ENCODE peak calls at places on chromosomes 13 and 19, in nine cellular contexts. Q is CD4-positive, alpha-beta memory T cell; O is keratinocyte; P is lower lobe of right lung; E is ascending aorta; G is osteoblast; X is CD8-positive, alpha-beta memory T cell; U is colonic mucosa; N is left ventricle myocardium inferior. J is an unnamed sample.

GRCh38 chr19:18809149-18809978 is 18.3 kb upstream of the COMP start:
- DNase-seq in Q (no peak), O (no peak), P (no peak), E (peak; percentile 91), G (peak; percentile 91), X (no peak), U (peak; percentile 38), N (peak; percentile 56), J (peak; percentile 69)

GRCh38 chr13:24617394-24618218 is 62.6 kb upstream of the ATP12A start:
- DNase-seq in Q (no peak), O (no peak), P (no peak), E (no peak), G (no peak), X (no peak), U (no peak), N (no peak), J (no peak)

GRCh38 chr19:52748336-52748950 is 13.6 kb upstream of the ZNF611 start:
- DNase-seq in Q (no peak), O (no peak), P (no peak), E (no peak), G (no peak), X (no peak), U (no peak), N (no peak), J (no peak)

GRCh38 chr19:56309511-56310185 is 5.0 kb downstream of the ZSCAN5A start:
- DNase-seq in Q (peak; percentile 41), O (peak; percentile 25), P (peak; percentile 81), E (no peak), G (peak; percentile 87), X (peak; percentile 32), U (peak; percentile 48), N (peak; percentile 41), J (no peak)

GRCh38 chr13:22040810-22041364 is 370.0 kb downstream of the FGF9 start:
- DNase-seq in Q (no peak), O (no peak), P (peak; percentile 60), E (no peak), G (no peak), X (no peak), U (no peak), N (no peak), J (no peak)

GRCh38 chr13:59424661-59425060 is 739.1 kb downstream of the DIAPH3 start:
- DNase-seq in Q (no peak), O (no peak), P (no peak), E (no peak), G (no peak), X (no peak), U (no peak), N (no peak), J (no peak)

GRCh38 chr13:59112375-59112774 is 1051.4 kb downstream of the DIAPH3 start:
- DNase-seq in Q (no peak), O (no peak), P (no peak), E (peak; percentile 64), G (peak; percentile 84), X (no peak), U (no peak), N (no peak), J (peak; percentile 81)

GRCh38 chr13:20498659-20499058 is 27.0 kb downstream of the CRYL1 start:
- DNase-seq in Q (no peak), O (no peak), P (no peak), E (no peak), G (no peak), X (no peak), U (no peak), N (no peak), J (no peak)

GRCh38 chr19:47505506-47505905 is 9.4 kb downstream of the NAPA start:
- DNase-seq in Q (no peak), O (no peak), P (no peak), E (no peak), G (peak; percentile 62), X (no peak), U (no peak), N (no peak), J (no peak)

GRCh38 chr13:63438951-63439350 is 2023.3 kb upstream of the PCDH20 start:
- DNase-seq in Q (no peak), O (no peak), P (no peak), E (no peak), G (no peak), X (no peak), U (no peak), N (no peak), J (no peak)

GRCh38 chr13:93505104-93505952 is 278.7 kb downstream of the GPC6 start:
- DNase-seq in Q (no peak), O (no peak), P (no peak), E (no peak), G (peak; percentile 82), X (no peak), U (no peak), N (no peak), J (no peak)

GRCh38 chr13:31846984-31847752 is 107.8 kb downstream of the RXFP2 start:
- DNase-seq in Q (no peak), O (no peak), P (no peak), E (no peak), G (peak; percentile 87), X (no peak), U (peak; percentile 21), N (no peak), J (no peak)

GRCh38 chr19:54923276-54923675 is 17.3 kb downstream of the NCR1 start:
- DNase-seq in Q (no peak), O (no peak), P (no peak), E (no peak), G (peak; percentile 61), X (no peak), U (no peak), N (no peak), J (no peak)

GRCh38 chr13:102286326-102286725 is 115.5 kb downstream of the FGF14 start:
- DNase-seq in Q (no peak), O (peak; percentile 86), P (no peak), E (no peak), G (no peak), X (no peak), U (no peak), N (no peak), J (peak; percentile 69)

GRCh38 chr13:48562296-48563066 is 29.6 kb upstream of the RCBTB2 start:
- DNase-seq in Q (peak; percentile 92), O (no peak), P (no peak), E (no peak), G (no peak), X (peak; percentile 60), U (no peak), N (no peak), J (no peak)

GRCh38 chr13:23828866-23829265 is 60.3 kb downstream of the MIPEP start:
- DNase-seq in Q (no peak), O (no peak), P (no peak), E (no peak), G (no peak), X (no peak), U (no peak), N (no peak), J (no peak)

GRCh38 chr13:36915106-36915505 is 4.9 kb downstream of the SMAD9 start:
- DNase-seq in Q (no peak), O (no peak), P (no peak), E (no peak), G (no peak), X (no peak), U (no peak), N (no peak), J (no peak)

GRCh38 chr19:45577111-45577905 is 7.3 kb downstream of the OPA3 start:
- DNase-seq in Q (no peak), O (peak; percentile 76), P (no peak), E (no peak), G (peak; percentile 96), X (no peak), U (peak; percentile 70), N (peak; percentile 49), J (peak; percentile 61)

GRCh38 chr19:38004100-38004504 is 97.1 kb downstream of the SIPA1L3 start:
- DNase-seq in Q (no peak), O (no peak), P (no peak), E (peak; percentile 70), G (no peak), X (no peak), U (no peak), N (no peak), J (no peak)

DNA sequence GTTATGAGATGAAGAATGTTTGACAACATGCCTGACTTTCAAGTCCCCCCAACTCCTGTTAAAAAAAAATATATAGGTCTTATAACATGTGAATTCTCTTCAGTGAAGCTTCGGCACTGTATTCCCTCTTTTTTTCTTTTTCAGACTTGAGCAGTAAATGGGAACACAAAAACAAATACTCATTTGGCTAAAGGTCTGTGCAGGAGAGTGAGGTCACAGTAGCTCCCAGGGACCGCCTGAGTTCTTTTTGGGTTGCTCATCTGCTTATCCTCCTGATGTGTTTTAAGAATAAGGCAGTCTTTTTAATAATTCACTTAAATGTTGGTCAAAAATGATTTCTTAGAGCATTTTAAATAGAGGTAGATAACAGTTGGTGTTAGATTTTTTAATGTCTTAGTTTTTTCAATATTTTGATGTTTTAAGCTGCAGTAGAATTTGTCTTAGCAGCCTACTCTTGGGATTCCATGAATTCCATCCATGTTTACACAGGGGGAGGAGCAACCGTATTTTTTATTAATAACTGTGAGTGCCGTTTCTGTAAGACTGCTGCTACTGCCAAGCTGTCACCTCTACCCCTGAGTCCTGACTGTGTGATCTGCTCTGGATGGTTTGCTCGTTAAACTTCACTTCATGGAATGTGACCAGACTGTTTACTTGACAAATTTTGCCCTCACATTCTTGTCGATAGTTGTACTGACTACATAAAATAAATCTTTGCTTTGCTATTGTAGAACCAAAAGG is 14.9 kb downstream of the HNRNPM start:
- DNase-seq in Q (no peak), O (no peak), P (no peak), E (no peak), G (no peak), X (no peak), U (no peak), N (no peak), J (peak; percentile 59)
- H3K36me3 ChIP-seq in Q (peaks cover 52% of the 10 kb centered on the region), O (peaks cover 17% of the 10 kb centered on the region), P (peaks cover 60% of the 10 kb centered on the region), E (peaks cover 25% of the 10 kb centered on the region), G (peaks cover 52% of the 10 kb centered on the region), X (peaks cover 50% of the 10 kb centered on the region), U (peaks cover 8% of the 10 kb centered on the region), N (peaks cover 39% of the 10 kb centered on the region), J (peaks cover 10% of the 10 kb centered on the region)

GRCh38 chr19:23392706-23393105 is 2.6 kb downstream of the ZNF91 start:
- DNase-seq in Q (no peak), O (no peak), P (no peak), E (no peak), G (no peak), X (no peak), U (no peak), N (no peak), J (no peak)
- H3K36me3 ChIP-seq in Q (no peaks in the 10 kb centered on the region), O (peaks cover 5% of the 10 kb centered on the region), P (peaks cover 10% of the 10 kb centered on the region), E (peaks cover 7% of the 10 kb centered on the region), G (peaks cover 18% of the 10 kb centered on the region), X (no peaks in the 10 kb centered on the region), U (peaks cover 5% of the 10 kb centered on the region), N (peaks cover 9% of the 10 kb centered on the region), J (no peaks in the 10 kb centered on the region)

GRCh38 chr19:49837009-49837310 is 14.0 kb upstream of the PTOV1 start:
- DNase-seq in Q (no peak), O (no peak), P (no peak), E (no peak), G (peak; percentile 62), X (no peak), U (no peak), N (no peak), J (no peak)
- H3K36me3 ChIP-seq in Q (peaks cover 38% of the 10 kb centered on the region), O (peaks cover 35% of the 10 kb centered on the region), P (peaks cover 86% of the 10 kb centered on the region), E (peaks cover 54% of the 10 kb centered on the region), G (peaks cover 57% of the 10 kb centered on the region), X (peaks cover 13% of the 10 kb centered on the region), U (peaks cover 9% of the 10 kb centered on the region), N (peaks cover 79% of the 10 kb centered on the region), J (peaks cover 39% of the 10 kb centered on the region)

DNA sequence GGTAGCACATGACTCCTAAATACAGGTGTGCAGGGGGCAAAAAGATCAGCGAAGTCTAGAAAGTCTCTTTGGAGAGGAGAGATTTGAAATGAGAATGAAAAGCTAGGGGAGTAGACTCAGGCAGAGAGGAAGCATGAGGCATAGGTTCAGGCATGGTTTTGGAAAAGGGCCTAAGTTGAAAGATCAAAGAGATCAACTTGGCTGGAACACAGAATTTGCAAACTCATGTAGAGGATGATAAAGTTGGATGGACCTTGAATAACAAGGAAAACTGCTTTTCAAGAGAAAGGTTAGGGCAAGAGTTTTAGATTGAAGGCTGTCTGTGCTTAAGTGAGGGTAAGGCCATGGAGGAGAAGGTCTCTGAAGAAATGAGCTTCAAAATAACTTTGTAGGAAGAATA is 47.4 kb upstream of the UBAC2 start:
- DNase-seq in Q (no peak), O (no peak), P (no peak), E (no peak), G (peak; percentile 56), X (no peak), U (no peak), N (no peak), J (no peak)
- H3K36me3 ChIP-seq in Q (no peaks in the 10 kb centered on the region), O (no peaks in the 10 kb centered on the region), P (no peaks in the 10 kb centered on the region), E (no peaks in the 10 kb centered on the region), G (no peaks in the 10 kb centered on the region), X (no peaks in the 10 kb centered on the region), U (no peaks in the 10 kb centered on the region), N (no peaks in the 10 kb centered on the region), J (no peaks in the 10 kb centered on the region)